ENCODE peak calls at places on chromosome 14, in ten cellular contexts. One of them, this sample, is unnamed.

GRCh38 chr14:82725188-82725587 is 1191.5 kb upstream of the SEL1L start:
- DNase-seq in neural crest cell: no peak
- DNase-seq in HL-60: no peak
- DNase-seq in Daoy: no peak
- DNase-seq in non-pigmented ciliary epithelial cell: no peak
- DNase-seq in lower leg skin: no peak
- DNase-seq in A549: no peak
- DNase-seq in HFF-Myc: no peak
- DNase-seq in left cardiac atrium: no peak
- DNase-seq in T-cell: no peak
- DNase-seq in this sample: no peak

GRCh38 chr14:103298620-103299019 is 35.4 kb upstream of the EIF5 start:
- DNase-seq in lower leg skin: peak; percentile 10
- DNase-seq in T-cell: no peak
- DNase-seq in left cardiac atrium: no peak
- DNase-seq in HFF-Myc: no peak
- DNase-seq in non-pigmented ciliary epithelial cell: no peak
- DNase-seq in Daoy: no peak
- DNase-seq in HL-60: no peak
- DNase-seq in neural crest cell: no peak
- DNase-seq in A549: no peak
- DNase-seq in this sample: no peak

GRCh38 chr14:61505815-61506809 is 184.7 kb downstream of the PRKCH start:
- DNase-seq in non-pigmented ciliary epithelial cell: no peak
- DNase-seq in Daoy: no peak
- DNase-seq in lower leg skin: no peak
- DNase-seq in left cardiac atrium: no peak
- DNase-seq in HFF-Myc: no peak
- DNase-seq in neural crest cell: no peak
- DNase-seq in T-cell: no peak
- DNase-seq in HL-60: no peak
- DNase-seq in A549: no peak
- DNase-seq in this sample: no peak

GRCh38 chr14:95389471-95390011 is 69.8 kb upstream of the CLMN start:
- DNase-seq in lower leg skin: peak; percentile 89
- DNase-seq in neural crest cell: no peak
- DNase-seq in left cardiac atrium: peak; percentile 90
- DNase-seq in T-cell: no peak
- DNase-seq in non-pigmented ciliary epithelial cell: no peak
- DNase-seq in HFF-Myc: peak; percentile 5
- DNase-seq in HL-60: no peak
- DNase-seq in A549: no peak
- DNase-seq in Daoy: peak; percentile 19
- DNase-seq in this sample: no peak

GRCh38 chr14:96502621-96503251 is 554 bp downstream of the PAPOLA start:
- DNase-seq in Daoy: peak; percentile 70
- DNase-seq in A549: peak; percentile 51
- DNase-seq in neural crest cell: peak; percentile 29
- DNase-seq in HL-60: peak; percentile 63
- DNase-seq in left cardiac atrium: peak; percentile 69
- DNase-seq in lower leg skin: peak; percentile 90
- DNase-seq in T-cell: peak; percentile 6
- DNase-seq in non-pigmented ciliary epithelial cell: no peak
- DNase-seq in HFF-Myc: no peak
- DNase-seq in this sample: no peak

GRCh38 chr14:33617154-33617553 is 333.7 kb downstream of the EGLN3 start:
- DNase-seq in Daoy: peak; percentile 77
- DNase-seq in HFF-Myc: peak; percentile 80
- DNase-seq in A549: no peak
- DNase-seq in lower leg skin: no peak
- DNase-seq in neural crest cell: no peak
- DNase-seq in non-pigmented ciliary epithelial cell: peak; percentile 62
- DNase-seq in T-cell: no peak
- DNase-seq in left cardiac atrium: no peak
- DNase-seq in HL-60: no peak
- DNase-seq in this sample: no peak

GRCh38 chr14:88562532-88562830 is 356 bp upstream of the ZC3H14 start:
- DNase-seq in T-cell: no peak
- DNase-seq in left cardiac atrium: no peak
- DNase-seq in lower leg skin: no peak
- DNase-seq in HFF-Myc: no peak
- DNase-seq in neural crest cell: no peak
- DNase-seq in Daoy: no peak
- DNase-seq in HL-60: no peak
- DNase-seq in non-pigmented ciliary epithelial cell: no peak
- DNase-seq in A549: no peak
- DNase-seq in this sample: no peak

GRCh38 chr14:55366271-55366670 is 45.4 kb downstream of the ATG14 start:
- DNase-seq in lower leg skin: no peak
- DNase-seq in left cardiac atrium: no peak
- DNase-seq in T-cell: no peak
- DNase-seq in neural crest cell: no peak
- DNase-seq in HL-60: no peak
- DNase-seq in Daoy: peak; percentile 63
- DNase-seq in non-pigmented ciliary epithelial cell: no peak
- DNase-seq in A549: no peak
- DNase-seq in HFF-Myc: peak; percentile 69
- DNase-seq in this sample: no peak

GRCh38 chr14:64966976-64967375 is 5.2 kb downstream of the RAB15 start:
- DNase-seq in non-pigmented ciliary epithelial cell: no peak
- DNase-seq in left cardiac atrium: no peak
- DNase-seq in neural crest cell: no peak
- DNase-seq in T-cell: no peak
- DNase-seq in HFF-Myc: no peak
- DNase-seq in HL-60: no peak
- DNase-seq in lower leg skin: no peak
- DNase-seq in A549: no peak
- DNase-seq in Daoy: no peak
- DNase-seq in this sample: no peak

GRCh38 chr14:93430319-93430801 is 379 bp upstream of the UNC79 start:
- DNase-seq in left cardiac atrium: no peak
- DNase-seq in HL-60: no peak
- DNase-seq in neural crest cell: peak; percentile 37
- DNase-seq in A549: no peak
- DNase-seq in T-cell: no peak
- DNase-seq in HFF-Myc: no peak
- DNase-seq in non-pigmented ciliary epithelial cell: no peak
- DNase-seq in lower leg skin: no peak
- DNase-seq in Daoy: peak; percentile 41
- DNase-seq in this sample: no peak

GRCh38 chr14:37019488-37019887 is 152.9 kb downstream of the SLC25A21 start:
- DNase-seq in A549: no peak
- DNase-seq in non-pigmented ciliary epithelial cell: no peak
- DNase-seq in lower leg skin: no peak
- DNase-seq in neural crest cell: no peak
- DNase-seq in T-cell: no peak
- DNase-seq in Daoy: no peak
- DNase-seq in HFF-Myc: no peak
- DNase-seq in left cardiac atrium: no peak
- DNase-seq in HL-60: no peak
- DNase-seq in this sample: no peak

GRCh38 chr14:53849549-53849948 is 107.1 kb downstream of the BMP4 start:
- DNase-seq in non-pigmented ciliary epithelial cell: no peak
- DNase-seq in HFF-Myc: no peak
- DNase-seq in lower leg skin: no peak
- DNase-seq in left cardiac atrium: no peak
- DNase-seq in A549: no peak
- DNase-seq in HL-60: no peak
- DNase-seq in Daoy: no peak
- DNase-seq in T-cell: no peak
- DNase-seq in neural crest cell: no peak
- DNase-seq in this sample: no peak

GRCh38 chr14:85811340-85811739 is 281.4 kb downstream of the FLRT2 start:
- DNase-seq in Daoy: no peak
- DNase-seq in non-pigmented ciliary epithelial cell: no peak
- DNase-seq in left cardiac atrium: no peak
- DNase-seq in HL-60: no peak
- DNase-seq in lower leg skin: no peak
- DNase-seq in A549: no peak
- DNase-seq in HFF-Myc: no peak
- DNase-seq in neural crest cell: no peak
- DNase-seq in T-cell: no peak
- DNase-seq in this sample: no peak

This sample was measured in HCT116.